ENCODE peak calls at places on chromosomes 6 and 20, in five cellular contexts. I, V, A, Y and E are unnamed samples.

GRCh38 chr20:45419188-45420091 is 3.5 kb downstream of the PIGT start:
- DNase-seq in I (peak), Y (peak), V (peak), A (peak), E (peak)

GRCh38 chr6:71040043-71040442 is 83.2 kb upstream of the B3GAT2 start:
- DNase-seq in I (no peak), A (no peak), Y (no peak), V (no peak), E (no peak)

GRCh38 chr6:114377881-114378280 is 35.1 kb upstream of the HS3ST5 start:
- DNase-seq in Y (no peak), V (no peak), I (no peak), A (no peak), E (no peak)

GRCh38 chr20:23826541-23827018 is at the start of gene CST2:
- DNase-seq in Y (no peak), V (peak), A (no peak), I (no peak), E (no peak)

GRCh38 chr20:16662462-16662861 is 67.4 kb upstream of the SNRPB2 start:
- DNase-seq in Y (no peak), I (no peak), V (no peak), A (no peak), E (no peak)

GRCh38 chr6:155126727-155127439 is 131.8 kb downstream of the TIAM2 start:
- DNase-seq in Y (no peak), V (peak), A (no peak), I (no peak), E (peak)

GRCh38 chr6:75409928-75410327 is 83.7 kb downstream of the FILIP1 start:
- DNase-seq in A (no peak), V (no peak), Y (no peak), I (no peak), E (no peak)

GRCh38 chr20:16574656-16575355 is 1.6 kb upstream of the KIF16B start:
- DNase-seq in A (peak), Y (peak), I (peak), V (peak), E (no peak)

GRCh38 chr6:7504041-7504440 is 37.4 kb upstream of the DSP start:
- DNase-seq in I (no peak), Y (no peak), V (no peak), A (no peak), E (no peak)

GRCh38 chr6:99415446-99415845 is 9.7 kb downstream of the PNISR start:
- DNase-seq in Y (no peak), I (no peak), A (no peak), V (no peak), E (no peak)

GRCh38 chr6:156901309-156902019 is 124.3 kb downstream of the ARID1B start:
- DNase-seq in A (no peak), Y (no peak), I (no peak), V (no peak), E (no peak)

GRCh38 chr6:89526563-89526869 is 93.6 kb downstream of the ANKRD6 start:
- DNase-seq in V (no peak), A (no peak), Y (no peak), I (no peak), E (no peak)

GRCh38 chr6:68704485-68704884 is 69.4 kb downstream of the ADGRB3 start:
- DNase-seq in V (no peak), I (no peak), Y (no peak), A (no peak), E (no peak)

GRCh38 chr6:28488916-28489365 is 26.7 kb downstream of the GPX6 start:
- DNase-seq in A (no peak), Y (no peak), V (peak), I (peak), E (no peak)

GRCh38 chr6:30007132-30007764 is 53.8 kb upstream of the POLR1H start:
- DNase-seq in I (peak), V (no peak), A (peak), Y (peak), E (no peak)

GRCh38 chr20:18743665-18744440 is 69.7 kb upstream of the SCP2D1 start:
- DNase-seq in V (no peak), A (no peak), I (no peak), Y (no peak), E (no peak)

GRCh38 chr6:47414517-47415167 is 62.9 kb upstream of the CD2AP start:
- DNase-seq in A (no peak), Y (peak), I (no peak), V (peak), E (no peak)

GRCh38 chr6:75643173-75643572 is 41.5 kb downstream of the SENP6 start:
- DNase-seq in V (no peak), I (no peak), A (no peak), Y (no peak), E (no peak)

GRCh38 chr6:127173541-127173940 is 55.1 kb downstream of the RSPO3 start:
- DNase-seq in Y (no peak), I (no peak), V (peak), A (no peak), E (no peak)

GRCh38 chr20:32354592-32355416 is 3.3 kb upstream of the ASXL1 start:
- DNase-seq in Y (no peak), V (peak), I (no peak), A (no peak), E (no peak)

GRCh38 chr6:32085759-32086458 is 23.2 kb downstream of the TNXB start:
- DNase-seq in V (no peak), A (no peak), Y (peak), I (no peak), E (no peak)

GRCh38 chr6:54125493-54125892 is 14.2 kb downstream of the MLIP start:
- DNase-seq in Y (no peak), I (no peak), A (no peak), V (no peak), E (no peak)

GRCh38 chr6:167497387-167498056 is 172.6 kb downstream of the TTLL2 start:
- DNase-seq in V (peak), A (no peak), Y (peak), I (no peak), E (no peak)

GRCh38 chr20:31962741-31963140 is 5.2 kb upstream of the XKR7 start:
- DNase-seq in V (no peak), I (no peak), A (no peak), Y (no peak), E (no peak)

GRCh38 chr20:62352402-62353288 is 14.5 kb downstream of the LAMA5 start:
- DNase-seq in A (peak), Y (peak), I (no peak), V (peak), E (no peak)

GRCh38 chr6:12290490-12290820 is 294 bp downstream of the EDN1 start:
- DNase-seq in Y (no peak), V (no peak), A (no peak), I (no peak), E (no peak)
- H3K27ac ChIP-seq in Y (no peak), V (peak), A (peak), I (peak), E (peak)

GRCh38 chr6:151004415-151005024 is 139.0 kb downstream of the MTHFD1L start:
- DNase-seq in Y (no peak), V (peak), A (no peak), I (no peak), E (peak)
- H3K27ac ChIP-seq in Y (peak), V (peak), A (peak), I (peak), E (peak)

GRCh38 chr6:139713416-139713815 is 339.0 kb upstream of the CITED2 start:
- DNase-seq in A (no peak), I (no peak), Y (no peak), V (no peak), E (no peak)
- H3K27ac ChIP-seq in A (no peak), I (no peak), Y (no peak), V (no peak), E (no peak)

GRCh38 chr20:36852187-36852586 is 23.8 kb upstream of the TLDC2 start:
- DNase-seq in V (no peak), Y (no peak), A (peak), I (no peak), E (no peak)
- H3K27ac ChIP-seq in V (no peak), Y (no peak), A (peak), I (peak), E (no peak)

GRCh38 chr20:53652859-53653520 is 59.4 kb upstream of the ZNF217 start:
- DNase-seq in Y (peak), A (no peak), I (no peak), V (no peak), E (no peak)
- H3K27ac ChIP-seq in Y (peak), A (peak), I (peak), V (peak), E (no peak)